ENCODE peak calls at places on chromosomes 3 and 15, in seven cellular contexts. L, Y, U, A, M, W and Q are unnamed samples.

GRCh38 chr15:80693682-80694623 is 1.2 kb upstream of the ABHD17C start:
- DNase-seq in A (no peak), W (no peak), Y (peak), L (no peak), M (no peak), U (no peak), Q (no peak)

GRCh38 chr15:51869074-51869425 is 39.6 kb downstream of the TMOD3 start:
- DNase-seq in M (peak), L (no peak), W (peak), U (peak), Y (no peak), A (peak), Q (peak)

GRCh38 chr3:170064108-170064507 is 26.3 kb downstream of the GPR160 start:
- DNase-seq in Y (no peak), W (no peak), M (no peak), A (no peak), L (no peak), U (no peak), Q (no peak)

GRCh38 chr3:36812240-36812639 is 47.9 kb upstream of the DCLK3 start:
- DNase-seq in Y (no peak), M (no peak), U (no peak), L (no peak), A (no peak), W (no peak), Q (no peak)

GRCh38 chr3:151787626-151788025 is 26.3 kb upstream of the AADAC start:
- DNase-seq in W (no peak), L (no peak), Y (no peak), U (no peak), A (peak), M (peak), Q (peak)

GRCh38 chr15:88238618-88239430 is 17.7 kb downstream of the NTRK3 start:
- DNase-seq in U (peak), A (no peak), L (no peak), Y (peak), W (no peak), M (peak), Q (no peak)

GRCh38 chr15:67023517-67024321 is 41.7 kb upstream of the SMAD3 start:
- DNase-seq in L (no peak), W (no peak), A (no peak), U (no peak), M (no peak), Y (peak), Q (no peak)

GRCh38 chr3:111585214-111585613 is 9.9 kb downstream of the ZBED2 start:
- DNase-seq in W (no peak), L (no peak), U (no peak), M (peak), Y (no peak), A (no peak), Q (peak)

GRCh38 chr3:143084856-143085731 is 34.5 kb upstream of the CHST2 start:
- DNase-seq in Y (peak), M (peak), L (no peak), W (no peak), U (peak), A (peak), Q (peak)

GRCh38 chr3:190566043-190566933 is 52.4 kb downstream of the IL1RAP start:
- DNase-seq in W (peak), A (peak), M (peak), L (peak), U (peak), Y (peak), Q (peak)

GRCh38 chr3:169390310-169390731 is 273.2 kb downstream of the MECOM start:
- DNase-seq in Y (peak), U (peak), A (no peak), M (peak), L (no peak), W (no peak), Q (peak)

GRCh38 chr3:117756580-117756979 is 1047.0 kb downstream of the TUSC7 start:
- DNase-seq in U (no peak), Y (no peak), L (no peak), W (no peak), A (no peak), M (peak), Q (no peak)

GRCh38 chr3:119579366-119580147 is at the start of gene ADPRH:
- DNase-seq in W (no peak), U (peak), M (peak), Y (peak), L (peak), A (peak), Q (peak)

GRCh38 chr3:63934041-63934440 is 21.9 kb upstream of the SCAANT1 start:
- DNase-seq in L (no peak), W (no peak), M (no peak), Y (no peak), U (no peak), A (no peak), Q (no peak)

DNA sequence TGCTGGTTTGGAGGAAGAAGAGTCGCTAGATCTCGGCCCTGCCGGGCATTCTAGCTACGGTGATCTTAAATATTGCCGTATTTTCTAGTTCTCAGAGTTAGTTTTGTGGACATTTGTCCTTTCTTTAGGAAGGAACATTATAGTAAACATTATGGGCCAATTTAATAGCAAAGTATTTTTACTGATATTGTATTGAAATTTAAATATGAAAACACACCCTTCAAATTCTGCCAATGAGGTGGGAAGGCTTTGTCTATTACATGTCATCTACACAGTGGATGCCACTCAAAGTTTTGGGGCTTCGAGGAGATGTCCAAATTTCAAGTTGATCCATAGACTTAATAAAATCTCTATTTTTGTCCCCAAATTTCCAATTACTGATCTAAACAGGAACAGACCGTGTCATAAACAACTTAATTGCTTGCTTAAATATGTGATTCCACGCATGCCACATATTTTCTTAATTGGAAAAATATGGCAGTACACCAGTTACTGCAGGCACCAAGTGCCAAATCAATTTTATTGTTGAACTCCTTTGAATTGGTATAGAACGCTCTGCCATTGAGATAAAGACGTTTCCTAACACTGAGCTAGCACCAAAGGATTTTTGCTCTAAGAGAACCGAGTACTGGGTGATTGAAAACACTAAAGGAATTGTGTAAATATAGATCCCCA is 1.7 kb downstream of the SHOX2 start:
- DNase-seq in M (no peak), L (no peak), U (peak), A (no peak), W (no peak), Y (no peak), Q (no peak)
- H3K4me3 ChIP-seq in M (no peak), L (peak), U (peak), A (peak), W (no peak), Y (no peak), Q (no peak)

GRCh38 chr3:15809313-15809712 is 11.5 kb upstream of the ANKRD28 start:
- DNase-seq in U (no peak), L (no peak), M (no peak), W (no peak), A (no peak), Y (no peak), Q (no peak)
- H3K4me3 ChIP-seq in U (no peak), L (no peak), M (no peak), W (no peak), A (no peak), Y (no peak), Q (no peak)

GRCh38 chr3:129005526-129006303 is 4.6 kb downstream of the EFCC1 start:
- DNase-seq in A (no peak), Y (peak), M (no peak), W (peak), U (peak), L (peak), Q (no peak)
- H3K4me3 ChIP-seq in A (no peak), Y (no peak), M (no peak), W (no peak), U (no peak), L (no peak), Q (no peak)

GRCh38 chr3:62373215-62373614 is at the start of gene FEZF2:
- DNase-seq in L (no peak), A (no peak), W (no peak), U (no peak), M (no peak), Y (no peak), Q (no peak)
- H3K4me3 ChIP-seq in L (peak), A (peak), W (no peak), U (peak), M (peak), Y (no peak), Q (no peak)

GRCh38 chr3:188008582-188009213 is 145.3 kb upstream of the LPP start:
- DNase-seq in W (no peak), M (no peak), U (no peak), Y (no peak), L (no peak), A (no peak), Q (peak)

GRCh38 chr3:188003188-188004171 is 150.5 kb upstream of the LPP start:
- DNase-seq in A (no peak), W (no peak), L (no peak), M (no peak), U (no peak), Y (peak), Q (no peak)

GRCh38 chr3:188010478-188010877 is 143.5 kb upstream of the LPP start:
- DNase-seq in Y (no peak), W (no peak), U (no peak), M (no peak), A (no peak), L (no peak), Q (no peak)

GRCh38 chr3:188007897-188008296 is 146.1 kb upstream of the LPP start:
- DNase-seq in U (no peak), W (no peak), A (no peak), M (no peak), Y (peak), L (no peak), Q (no peak)

GRCh38 chr3:188006726-188007393 is 147.1 kb upstream of the LPP start:
- DNase-seq in U (no peak), A (no peak), W (no peak), Y (no peak), L (peak), M (no peak), Q (peak)
- H3K4me3 ChIP-seq in U (no peak), A (no peak), W (no peak), Y (no peak), L (no peak), M (no peak), Q (no peak)

GRCh38 chr15:78290222-78290621 is 9.2 kb downstream of the SKIC8 start:
- DNase-seq in Y (no peak), W (no peak), U (no peak), A (no peak), M (no peak), L (no peak), Q (no peak)

GRCh38 chr15:78291698-78292097 is 7.7 kb downstream of the SKIC8 start:
- DNase-seq in W (no peak), A (no peak), M (no peak), L (no peak), Y (peak), U (no peak), Q (peak)

GRCh38 chr15:78291052-78291451 is 8.4 kb downstream of the SKIC8 start:
- DNase-seq in W (no peak), Y (no peak), U (no peak), A (no peak), M (no peak), L (no peak), Q (no peak)

DNA sequence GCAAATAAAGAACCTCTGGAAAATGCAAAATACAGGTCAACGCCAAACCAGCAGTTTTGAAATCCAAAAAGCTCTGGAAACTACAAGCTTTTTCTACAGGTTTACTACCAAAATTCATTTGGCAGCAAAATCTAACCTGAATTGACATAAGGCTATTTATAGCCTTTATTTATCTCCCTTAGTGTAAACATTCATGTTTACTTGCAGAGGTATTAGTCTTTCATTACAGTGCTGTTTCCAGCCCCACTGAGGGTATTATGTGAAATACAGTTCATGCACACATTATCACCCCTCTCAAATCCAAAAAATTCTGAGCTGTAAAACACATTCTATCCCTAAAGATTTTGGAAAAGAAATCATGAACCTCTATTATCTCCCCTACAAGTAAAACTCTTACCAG is 7.2 kb downstream of the SKIC8 start:
- DNase-seq in U (no peak), W (no peak), L (no peak), A (no peak), M (no peak), Y (no peak), Q (no peak)
- H3K4me3 ChIP-seq in U (no peak), W (no peak), L (no peak), A (no peak), M (no peak), Y (no peak), Q (no peak)

GRCh38 chr3:89108154-89108553 is 733 bp downstream of the EPHA3 start:
- DNase-seq in Y (no peak), L (no peak), U (no peak), A (no peak), M (no peak), W (no peak), Q (peak)
- H3K4me3 ChIP-seq in Y (no peak), L (peak), U (no peak), A (peak), M (peak), W (no peak), Q (no peak)

GRCh38 chr3:55218577-55218976 is 268.5 kb downstream of the WNT5A start:
- DNase-seq in A (no peak), Y (no peak), W (no peak), U (no peak), M (no peak), L (no peak), Q (no peak)
- H3K4me3 ChIP-seq in A (no peak), Y (no peak), W (no peak), U (no peak), M (no peak), L (no peak), Q (no peak)